ENCODE peak calls at places on chromosomes 7 and 10, in four cellular contexts. M is HL-60, Q is NCI-H1105, O is keratinocyte. Y is an unnamed sample.

GRCh38 chr7:54111850-54112249 is 430.3 kb upstream of the VSTM2A start:
- DNase-seq in M (no peak), Q (no peak), O (no peak), Y (no peak)

GRCh38 chr7:166370-167060 is 25.9 kb upstream of the FAM20C start:
- DNase-seq in M (no peak), Q (no peak), O (no peak), Y (no peak)

GRCh38 chr7:152015600-152015999 is 9.9 kb upstream of the GALNT11 start:
- DNase-seq in M (no peak), Q (no peak), O (no peak), Y (no peak)

GRCh38 chr10:97000487-97001182 is 168.5 kb downstream of the LCOR start:
- DNase-seq in M (no peak), Q (no peak), O (no peak), Y (no peak)

GRCh38 chr10:19922236-19922963 is 106.2 kb downstream of the PLXDC2 start:
- DNase-seq in M (no peak), Q (no peak), O (peak), Y (no peak)

GRCh38 chr10:91653214-91653875 is 20.5 kb upstream of the PPP1R3C start:
- DNase-seq in M (no peak), Q (no peak), O (peak), Y (no peak)

GRCh38 chr7:77866370-77866769 is 67.8 kb downstream of the PHTF2 start:
- DNase-seq in M (no peak), Q (no peak), O (no peak), Y (no peak)

GRCh38 chr7:15326044-15326644 is 235.7 kb downstream of the AGMO start:
- DNase-seq in M (no peak), Q (peak), O (no peak), Y (no peak)

GRCh38 chr7:131787101-131787500 is 230.7 kb upstream of the PODXL start:
- DNase-seq in M (no peak), Q (no peak), O (no peak), Y (no peak)

GRCh38 chr7:22488643-22489462 is 11.1 kb downstream of the STEAP1B start:
- DNase-seq in M (no peak), Q (peak), O (peak), Y (peak)

GRCh38 chr7:129332354-129333056 is 101.7 kb upstream of the STRIP2 start:
- DNase-seq in M (no peak), Q (no peak), O (no peak), Y (no peak)

GRCh38 chr7:116212859-116213258 is 2.5 kb downstream of the TES start:
- DNase-seq in M (no peak), Q (no peak), O (no peak), Y (no peak)

GRCh38 chr10:5975641-5976473 is 1.5 kb downstream of the IL15RA start:
- DNase-seq in M (no peak), Q (no peak), O (no peak), Y (peak)

GRCh38 chr10:132938472-132939329 is 3.7 kb downstream of the CFAP46 start:
- DNase-seq in M (no peak), Q (no peak), O (no peak), Y (no peak)

GRCh38 chr7:81162771-81163525 is 244.1 kb upstream of the SEMA3C start:
- DNase-seq in M (no peak), Q (no peak), O (no peak), Y (no peak)

GRCh38 chr7:74501298-74501697 is 47.6 kb downstream of the GTF2IRD1 start:
- DNase-seq in M (no peak), Q (peak), O (no peak), Y (no peak)

GRCh38 chr7:55588976-55589604 is 16.8 kb upstream of the VOPP1 start:
- DNase-seq in M (no peak), Q (no peak), O (no peak), Y (no peak)

GRCh38 chr7:101294039-101294831 is 27.4 kb downstream of the IFT22 start:
- DNase-seq in M (no peak), Q (no peak), O (no peak), Y (no peak)

GRCh38 chr7:81161459-81162075 is 242.7 kb upstream of the SEMA3C start:
- DNase-seq in M (peak), Q (no peak), O (no peak), Y (no peak)

GRCh38 chr10:62652114-62652513 is 152.4 kb upstream of the ADO start:
- DNase-seq in M (no peak), Q (no peak), O (no peak), Y (no peak)

GRCh38 chr10:12960431-12960898 is 41.0 kb downstream of the CCDC3 start:
- DNase-seq in M (no peak), Q (no peak), O (no peak), Y (no peak)

GRCh38 chr7:157507987-157508386 is 171.2 kb downstream of the DNAJB6 start:
- DNase-seq in M (no peak), Q (no peak), O (no peak), Y (no peak)

GRCh38 chr7:54904986-54905385 is 113.8 kb upstream of the EGFR start:
- DNase-seq in M (no peak), Q (no peak), O (no peak), Y (no peak)

GRCh38 chr7:142303650-142304049 is 45.8 kb upstream of the PRSS58 start:
- DNase-seq in M (no peak), Q (no peak), O (no peak), Y (no peak)

Y was measured in GM12892.